ENCODE peak calls at places on chromosomes 13 and 19, in four cellular contexts. X, I, H and C are unnamed samples.

GRCh38 chr13:111491021-111491420 is 170.6 kb downstream of the TEX29 start:
- DNase-seq in H (no peak), I (no peak), X (no peak), C (no peak)

GRCh38 chr13:90757127-90757680 is 590.3 kb upstream of the MIR17HG start:
- DNase-seq in I (no peak), X (no peak), H (no peak), C (no peak)

GRCh38 chr19:11931051-11931450 is 6.1 kb downstream of the ZNF700 start:
- DNase-seq in I (no peak), X (no peak), H (no peak), C (no peak)

GRCh38 chr19:57167385-57167784 is at the start of gene DUXA:
- DNase-seq in H (no peak), X (no peak), I (no peak), C (no peak)

GRCh38 chr13:46295531-46296464 is 84.1 kb downstream of the LRRC63 start:
- DNase-seq in I (no peak), X (peak; percentile 86), H (no peak), C (no peak)

GRCh38 chr19:8208119-8208709 is 956 bp upstream of the CERS4 start:
- DNase-seq in H (peak; percentile 63), X (no peak), I (peak; percentile 76), C (no peak)

GRCh38 chr13:25881946-25882574 is 169.8 kb downstream of the SHISA2 start:
- DNase-seq in I (no peak), X (no peak), H (no peak), C (peak; percentile 63)

GRCh38 chr19:33301011-33301899 is 1.1 kb downstream of the CEBPA start:
- DNase-seq in H (peak; percentile 64), X (peak; percentile 51), I (no peak), C (no peak)

GRCh38 chr19:38061294-38061693 is 154.3 kb downstream of the SIPA1L3 start:
- DNase-seq in I (no peak), X (peak; percentile 87), H (no peak), C (no peak)

GRCh38 chr19:38062959-38063786 is 156.2 kb downstream of the SIPA1L3 start:
- DNase-seq in H (no peak), I (no peak), X (no peak), C (no peak)

GRCh38 chr19:38059897-38060296 is 152.9 kb downstream of the SIPA1L3 start:
- DNase-seq in X (no peak), H (no peak), I (no peak), C (no peak)

GRCh38 chr19:38057954-38058690 is 151.1 kb downstream of the SIPA1L3 start:
- DNase-seq in X (peak; percentile 68), H (no peak), I (no peak), C (no peak)

DNA sequence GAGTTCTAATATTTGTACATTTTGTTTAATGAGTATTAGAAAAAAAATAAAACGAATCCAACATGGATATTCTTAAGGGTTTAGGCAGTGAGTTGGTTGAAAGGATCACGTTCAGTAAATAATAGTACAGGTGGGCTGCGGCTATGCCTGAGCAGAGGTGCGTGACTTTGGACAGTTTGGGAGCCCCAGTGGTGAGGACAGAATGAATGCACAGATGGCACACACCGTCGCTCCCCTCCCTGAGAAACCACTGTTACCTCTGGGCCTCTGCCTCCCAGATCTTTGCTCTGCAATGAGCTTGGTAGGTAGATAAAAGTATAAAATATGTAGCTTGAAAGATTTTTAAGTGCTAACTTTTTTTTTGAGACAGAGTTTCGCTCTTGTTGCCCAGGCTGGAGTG is 153.3 kb downstream of the SIPA1L3 start:
- DNase-seq in H (no peak), I (no peak), X (no peak), C (no peak)
- H2BK5ac ChIP-seq in H (no peak overlapping the region), I (no peak overlapping the region), X (no peak overlapping the region), C (no peak overlapping the region)

GRCh38 chr19:6803036-6803404 is 30.5 kb downstream of the VAV1 start:
- DNase-seq in H (no peak), I (no peak), X (no peak), C (no peak)

GRCh38 chr19:6802336-6803035 is 30.0 kb downstream of the VAV1 start:
- DNase-seq in H (no peak), I (peak; percentile 54), X (peak; percentile 50), C (no peak)

GRCh38 chr19:6800991-6801396 is 28.5 kb downstream of the VAV1 start:
- DNase-seq in I (peak; percentile 30), H (no peak), X (no peak), C (no peak)

GRCh38 chr19:6806488-6806887 is 34.0 kb downstream of the VAV1 start:
- DNase-seq in I (peak; percentile 37), X (peak; percentile 73), H (no peak), C (no peak)

DNA sequence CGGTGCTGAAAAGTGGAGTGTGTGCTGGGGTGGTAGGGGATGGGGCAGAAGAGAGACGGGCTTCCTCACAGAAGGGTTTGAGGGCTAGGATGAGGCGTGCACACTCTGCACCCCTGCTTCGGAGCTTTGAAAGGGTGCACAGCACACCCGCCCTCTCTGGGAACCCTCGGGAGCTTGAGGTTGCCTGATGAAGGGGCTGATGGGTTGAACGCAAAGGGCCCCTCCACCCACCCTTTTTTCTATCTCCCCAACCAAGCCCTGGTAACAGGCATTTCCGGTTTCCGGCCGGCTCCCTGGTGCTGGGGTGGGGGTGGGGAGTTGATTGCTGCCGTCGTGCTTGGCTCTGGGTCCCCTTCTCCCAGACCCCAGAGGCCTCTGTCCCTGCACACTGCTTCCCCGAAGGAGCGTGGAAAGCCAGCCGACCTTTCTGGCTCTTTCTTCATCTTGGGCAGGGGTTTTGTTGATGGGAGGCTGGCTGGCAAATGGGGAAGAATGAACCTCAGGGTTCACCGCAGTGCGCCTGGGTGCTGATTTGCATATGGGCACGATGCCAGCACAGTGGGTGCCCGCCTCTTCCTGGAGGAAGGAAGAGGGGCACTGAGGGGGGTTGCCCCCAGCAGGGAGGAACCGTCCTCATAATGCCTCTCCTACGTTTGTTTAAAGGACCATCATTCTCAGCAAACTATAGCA is 29.0 kb downstream of the VAV1 start:
- DNase-seq in H (peak; percentile 42), X (peak; percentile 33), I (peak; percentile 73), C (no peak)
- H2BK5ac ChIP-seq in H (peak overlapping the region; percentile 88), X (no peak overlapping the region), I (no peak overlapping the region), C (no peak overlapping the region)

GRCh38 chr13:31967155-31967554 is 64.4 kb upstream of the FRY start:
- DNase-seq in X (peak; percentile 30), I (no peak), H (no peak), C (no peak)

GRCh38 chr13:31978021-31978420 is 53.6 kb upstream of the FRY start:
- DNase-seq in I (no peak), X (peak; percentile 59), H (no peak), C (no peak)

GRCh38 chr13:31968473-31968872 is 63.1 kb upstream of the FRY start:
- DNase-seq in I (no peak), X (no peak), H (no peak), C (no peak)

GRCh38 chr13:31970237-31970930 is 61.2 kb upstream of the FRY start:
- DNase-seq in H (no peak), I (no peak), X (no peak), C (no peak)

GRCh38 chr13:31972453-31972852 is 59.1 kb upstream of the FRY start:
- DNase-seq in I (no peak), X (no peak), H (no peak), C (no peak)
- H2BK5ac ChIP-seq in I (no peak overlapping the region), X (no peak overlapping the region), H (no peak overlapping the region), C (no peak overlapping the region)

GRCh38 chr13:41565221-41565620 is 107.9 kb downstream of the RGCC start:
- DNase-seq in X (no peak), H (no peak), I (no peak), C (no peak)

GRCh38 chr13:41562083-41562482 is 104.7 kb downstream of the RGCC start:
- DNase-seq in X (peak; percentile 38), I (no peak), H (no peak), C (no peak)

GRCh38 chr13:41564046-41564445 is 106.7 kb downstream of the RGCC start:
- DNase-seq in X (no peak), I (no peak), H (no peak), C (no peak)

GRCh38 chr13:41562541-41563178 is 105.3 kb downstream of the RGCC start:
- DNase-seq in I (no peak), X (no peak), H (no peak), C (no peak)

DNA sequence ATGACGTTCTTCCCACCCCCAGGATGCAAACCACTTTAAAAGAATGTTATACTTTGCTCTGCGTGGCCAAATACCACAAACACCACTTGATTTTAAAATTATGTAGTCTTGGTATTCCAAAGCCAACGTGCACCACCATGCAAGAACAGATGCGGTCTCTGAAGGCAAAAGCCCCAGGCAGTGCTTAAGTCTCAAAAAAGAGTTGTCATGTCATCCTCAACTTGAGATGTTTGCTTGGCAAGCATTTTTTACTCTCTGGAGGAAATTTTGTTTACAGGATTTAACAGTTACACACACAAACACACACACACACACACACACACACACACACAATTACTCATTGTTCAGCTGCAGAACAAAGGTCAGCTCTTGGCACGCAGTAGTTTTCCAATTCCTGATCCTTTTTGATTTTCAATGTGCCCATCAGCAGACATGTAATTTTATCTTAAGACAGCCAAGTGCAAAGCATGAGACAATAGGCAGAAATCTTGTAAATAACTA is 106.2 kb downstream of the RGCC start:
- DNase-seq in X (peak; percentile 33), H (no peak), I (no peak), C (no peak)
- H2BK5ac ChIP-seq in X (no peak overlapping the region), H (no peak overlapping the region), I (no peak overlapping the region), C (no peak overlapping the region)